ENCODE peak calls at places on chromosomes 12 and 14, in five cellular contexts. U is left kidney; K is NCI-H460; O is NCI-H1436; W is stimulated activated CD4-positive, alpha-beta T cell treated with anti-CD3 and anti-CD28 coated beads, TNF-alpha, amount 100 ng/mL, for 1 hour. N is an unnamed sample.

GRCh38 chr14:87935081-87935828 is 57.7 kb downstream of the GALC start:
- DNase-seq in U (no peak), K (no peak), O (no peak), W (no peak), N (no peak)

GRCh38 chr12:124477109-124477915 is 90.1 kb downstream of the NCOR2 start:
- DNase-seq in U (peak), K (no peak), O (no peak), W (no peak), N (no peak)

GRCh38 chr14:95774265-95775160 is 60.6 kb upstream of the TCL1A start:
- DNase-seq in U (peak), K (peak), O (peak), W (peak), N (peak)

GRCh38 chr12:114976959-114977358 is 293.0 kb upstream of the TBX3 start:
- DNase-seq in U (no peak), K (peak), O (no peak), W (no peak), N (no peak)

GRCh38 chr14:52342849-52343606 is 28.9 kb downstream of the PTGER2 start:
- DNase-seq in U (no peak), K (no peak), O (no peak), W (no peak), N (no peak)

GRCh38 chr14:23579739-23580138 is 1.1 kb upstream of the JPH4 start:
- DNase-seq in U (no peak), K (no peak), O (no peak), W (no peak), N (no peak)

GRCh38 chr12:131090254-131091210 is 136.8 kb downstream of the ADGRD1 start:
- DNase-seq in U (no peak), K (peak), O (no peak), W (no peak), N (no peak)

GRCh38 chr14:64764641-64765520 is 60.7 kb downstream of the PLEKHG3 start:
- DNase-seq in U (peak), K (peak), O (peak), W (peak), N (peak)

GRCh38 chr12:51921017-51921725 is 13.9 kb downstream of the ACVRL1 start:
- DNase-seq in U (peak), K (no peak), O (no peak), W (no peak), N (peak)

GRCh38 chr14:75562048-75562447 is 16.4 kb upstream of the FLVCR2 start:
- DNase-seq in U (no peak), K (no peak), O (no peak), W (no peak), N (no peak)

GRCh38 chr12:88946377-88946997 is 366.2 kb upstream of the KITLG start:
- DNase-seq in U (no peak), K (no peak), O (no peak), W (no peak), N (peak)

GRCh38 chr12:89882051-89882450 is 173.4 kb upstream of the ATP2B1 start:
- DNase-seq in U (no peak), K (no peak), O (no peak), W (no peak), N (peak)

GRCh38 chr12:21918456-21918855 is 22.8 kb downstream of the ABCC9 start:
- DNase-seq in U (no peak), K (no peak), O (no peak), W (no peak), N (no peak)

GRCh38 chr12:65926119-65927004 is 102.1 kb downstream of the HMGA2 start:
- DNase-seq in U (peak), K (no peak), O (no peak), W (no peak), N (no peak)

GRCh38 chr14:50736932-50737419 is 68.9 kb upstream of the SAV1 start:
- DNase-seq in U (no peak), K (no peak), O (no peak), W (no peak), N (no peak)

GRCh38 chr12:47755655-47756562 is 2.8 kb downstream of the RAPGEF3 start:
- DNase-seq in U (peak), K (no peak), O (no peak), W (no peak), N (peak)

GRCh38 chr14:77660754-77661153 is 44.3 kb upstream of the SPTLC2 start:
- DNase-seq in U (peak), K (no peak), O (peak), W (no peak), N (peak)

GRCh38 chr12:2924019-2924418 is 33.3 kb downstream of the TULP3 start:
- DNase-seq in U (no peak), K (no peak), O (no peak), W (no peak), N (no peak)

GRCh38 chr12:91914701-91915100 is 230.9 kb downstream of the BTG1 start:
- DNase-seq in U (no peak), K (no peak), O (no peak), W (no peak), N (no peak)

GRCh38 chr12:54222609-54223008 is 33.8 kb upstream of the SMUG1 start:
- DNase-seq in U (no peak), K (peak), O (no peak), W (no peak), N (no peak)

GRCh38 chr12:1277905-1278304 is 286.9 kb downstream of the ERC1 start:
- DNase-seq in U (no peak), K (no peak), O (no peak), W (no peak), N (no peak)

GRCh38 chr12:124352839-124353238 is 57.9 kb downstream of the RFLNA start:
- DNase-seq in U (peak), K (no peak), O (no peak), W (no peak), N (peak)

GRCh38 chr14:88166616-88167015 is 156.5 kb downstream of the KCNK10 start:
- DNase-seq in U (no peak), K (no peak), O (no peak), W (no peak), N (peak)

GRCh38 chr12:129080413-129080812 is 227.1 kb downstream of the GLT1D1 start:
- DNase-seq in U (no peak), K (no peak), O (no peak), W (no peak), N (no peak)

GRCh38 chr12:42732908-42733411 is 143.4 kb upstream of the PRICKLE1 start:
- DNase-seq in U (no peak), K (no peak), O (no peak), W (no peak), N (peak)

GRCh38 chr14:68011629-68012028 is 192.1 kb downstream of the RAD51B start:
- DNase-seq in U (peak), K (peak), O (no peak), W (no peak), N (no peak)

GRCh38 chr12:110073049-110073831 is 24.9 kb upstream of the C12orf76 start:
- DNase-seq in U (no peak), K (no peak), O (peak), W (no peak), N (peak)

GRCh38 chr12:40105265-40105514 is 691 bp downstream of the SLC2A13 start:
- DNase-seq in U (no peak), K (no peak), O (no peak), W (no peak), N (no peak)

GRCh38 chr14:104950021-104950420 is 25.3 kb downstream of the PLD4 start:
- DNase-seq in U (no peak), K (no peak), O (no peak), W (no peak), N (no peak)

GRCh38 chr12:91142184-91142583 is 30.9 kb upstream of the LUM start:
- DNase-seq in U (peak), K (no peak), O (no peak), W (no peak), N (no peak)

GRCh38 chr12:127165567-127166392 is 1101.2 kb upstream of the TMEM132C start:
- DNase-seq in U (peak), K (peak), O (peak), W (peak), N (peak)

GRCh38 chr12:66418908-66419307 is 116.6 kb downstream of the HELB start:
- DNase-seq in U (no peak), K (no peak), O (no peak), W (no peak), N (no peak)

GRCh38 chr12:127280393-127281275 is 986.3 kb upstream of the TMEM132C start:
- DNase-seq in U (peak), K (no peak), O (peak), W (peak), N (peak)

GRCh38 chr14:79337761-79338160 is 873.5 kb downstream of the DIO2 start:
- DNase-seq in U (no peak), K (no peak), O (no peak), W (no peak), N (no peak)

N was measured in NCI-H69.